ENCODE peak calls at places on chromosome 18, in four cellular contexts. K is spleen, T is tibial nerve, H is coronary artery. U is an unnamed sample.
A peak's percentile ranks its signal among the peaks of the same experiment; 100 is the strongest.

GRCh38 chr18:24656571-24656971 is 196.1 kb downstream of the HRH4 start:
- DNase-seq in K (no peak), T (no peak), H (no peak), U (no peak)

GRCh38 chr18:5145168-5145857 is 51.7 kb downstream of the AKAIN1 start:
- DNase-seq in H (no peak), K (no peak), T (no peak), U (no peak)

GRCh38 chr18:13485604-13486003 is 240.8 kb downstream of the FAM210A start:
- DNase-seq in K (no peak), T (no peak), H (no peak), U (no peak)

GRCh38 chr18:45559258-45559657 is 56.0 kb upstream of the SLC14A2 start:
- DNase-seq in K (no peak), H (peak; percentile 2), T (no peak), U (no peak)

GRCh38 chr18:47895565-47896250 is 34.8 kb downstream of the SMAD2 start:
- DNase-seq in K (no peak), H (no peak), T (no peak), U (no peak)

GRCh38 chr18:11251229-11251890 is 102.0 kb upstream of the PIEZO2 start:
- DNase-seq in H (no peak), K (no peak), T (peak; percentile 27), U (peak; percentile 29)

GRCh38 chr18:77131100-77131651 is 1.4 kb downstream of the MBP start:
- DNase-seq in H (no peak), T (peak; percentile 44), K (peak; percentile 91), U (peak; percentile 84)

GRCh38 chr18:28657836-28658410 is 481.0 kb upstream of the CDH2 start:
- DNase-seq in H (no peak), K (no peak), T (no peak), U (no peak)

GRCh38 chr18:49072524-49072934 is 121.8 kb upstream of the SMAD7 start:
- DNase-seq in K (no peak), T (no peak), H (no peak), U (no peak)

GRCh38 chr18:42922363-42922762 is 193.1 kb downstream of the RIT2 start:
- DNase-seq in K (no peak), T (no peak), H (no peak), U (no peak)

GRCh38 chr18:6055711-6056110 is 160.4 kb upstream of the TMEM200C start:
- DNase-seq in K (no peak), H (no peak), T (no peak), U (no peak)

GRCh38 chr18:37289423-37289822 is 276.2 kb downstream of the CELF4 start:
- DNase-seq in K (no peak), T (no peak), H (no peak), U (no peak)
- H3K27ac ChIP-seq in K (no peak overlapping the region), T (no peak overlapping the region), H (no peak overlapping the region), U (no peak overlapping the region)

DNA sequence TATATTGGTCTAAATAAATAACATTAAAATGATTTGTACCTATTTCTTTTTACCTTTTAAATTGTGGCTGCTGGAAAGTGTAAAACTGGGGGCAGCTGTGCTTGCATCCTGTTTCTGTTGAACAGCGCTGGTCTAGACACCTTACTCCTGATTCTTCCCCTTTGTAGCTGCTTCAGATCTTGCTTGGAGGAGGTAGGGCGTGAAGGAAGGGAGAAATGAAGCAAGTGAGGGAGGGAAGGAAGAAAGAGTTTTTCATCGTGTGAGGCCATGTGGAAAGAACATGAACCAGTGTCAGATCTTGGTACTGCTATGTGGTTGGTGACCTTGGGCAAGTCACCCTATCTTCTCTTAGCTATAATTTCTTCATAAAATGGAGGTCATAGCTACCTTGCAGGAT is 89.0 kb upstream of the SEC11C start:
- DNase-seq in T (no peak), H (peak; percentile 19), K (peak; percentile 14), U (no peak)
- H3K4me3 ChIP-seq in T (no peak overlapping the region), H (no peak overlapping the region), K (no peak overlapping the region), U (no peak overlapping the region)

GRCh38 chr18:9914334-9914583 is 443 bp downstream of the VAPA start:
- DNase-seq in T (no peak), H (no peak), K (no peak), U (no peak)

GRCh38 chr18:9914584-9915290 is 921 bp downstream of the VAPA start:
- DNase-seq in H (peak; percentile 87), K (peak; percentile 95), T (peak; percentile 50), U (peak; percentile 54)

GRCh38 chr18:9913526-9914333 is at the start of gene VAPA:
- DNase-seq in H (peak; percentile 97), T (peak; percentile 87), K (peak; percentile 99), U (peak; percentile 97)

GRCh38 chr18:9915291-9916066 is 1.7 kb downstream of the VAPA start:
- DNase-seq in K (no peak), T (no peak), H (no peak), U (no peak)

GRCh38 chr18:9913151-9913525 is 678 bp upstream of the VAPA start:
- DNase-seq in T (peak; percentile 14), H (no peak), K (no peak), U (peak; percentile 25)
- H3K27ac ChIP-seq in T (peak overlapping the region; percentile 97), H (peak overlapping the region; percentile 99), K (peak overlapping the region; percentile 100), U (peak overlapping the region; percentile 100)

DNA sequence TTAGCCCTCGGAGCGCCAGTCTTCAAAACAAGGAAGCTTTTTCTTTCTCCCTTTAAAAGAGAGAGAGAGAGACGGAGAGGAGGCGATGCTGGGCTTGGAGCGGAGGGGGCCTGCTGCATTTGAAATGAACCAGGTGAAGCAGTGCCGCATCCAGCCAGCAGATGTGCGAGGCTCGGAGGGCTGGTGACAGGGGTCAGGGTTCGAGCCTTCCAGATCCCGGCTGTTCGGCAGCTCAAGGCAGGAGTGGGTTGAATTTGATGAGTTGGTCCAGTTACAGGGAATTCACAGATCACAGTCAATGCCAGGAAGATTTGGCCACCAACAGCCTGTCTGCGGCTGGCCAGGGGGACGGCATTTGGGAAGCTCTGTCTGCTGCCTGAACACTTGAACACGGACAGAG is 48.6 kb downstream of the PTGR3 start:
- DNase-seq in T (no peak), H (peak; percentile 65), K (no peak), U (no peak)
- H3K4me3 ChIP-seq in T (peak overlapping the region; percentile 30), H (peak overlapping the region; percentile 62), K (no peak overlapping the region), U (no peak overlapping the region)

GRCh38 chr18:3725100-3725499 is 275.1 kb downstream of the TGIF1 start:
- DNase-seq in H (no peak), T (no peak), K (no peak), U (no peak)

GRCh38 chr18:3723554-3723953 is 273.6 kb downstream of the TGIF1 start:
- DNase-seq in K (no peak), T (no peak), H (no peak), U (no peak)

GRCh38 chr18:3721771-3722661 is 272.0 kb downstream of the TGIF1 start:
- DNase-seq in H (no peak), T (no peak), K (no peak), U (no peak)

GRCh38 chr18:3720818-3721545 is 271.0 kb downstream of the TGIF1 start:
- DNase-seq in H (no peak), K (no peak), T (no peak), U (no peak)

DNA sequence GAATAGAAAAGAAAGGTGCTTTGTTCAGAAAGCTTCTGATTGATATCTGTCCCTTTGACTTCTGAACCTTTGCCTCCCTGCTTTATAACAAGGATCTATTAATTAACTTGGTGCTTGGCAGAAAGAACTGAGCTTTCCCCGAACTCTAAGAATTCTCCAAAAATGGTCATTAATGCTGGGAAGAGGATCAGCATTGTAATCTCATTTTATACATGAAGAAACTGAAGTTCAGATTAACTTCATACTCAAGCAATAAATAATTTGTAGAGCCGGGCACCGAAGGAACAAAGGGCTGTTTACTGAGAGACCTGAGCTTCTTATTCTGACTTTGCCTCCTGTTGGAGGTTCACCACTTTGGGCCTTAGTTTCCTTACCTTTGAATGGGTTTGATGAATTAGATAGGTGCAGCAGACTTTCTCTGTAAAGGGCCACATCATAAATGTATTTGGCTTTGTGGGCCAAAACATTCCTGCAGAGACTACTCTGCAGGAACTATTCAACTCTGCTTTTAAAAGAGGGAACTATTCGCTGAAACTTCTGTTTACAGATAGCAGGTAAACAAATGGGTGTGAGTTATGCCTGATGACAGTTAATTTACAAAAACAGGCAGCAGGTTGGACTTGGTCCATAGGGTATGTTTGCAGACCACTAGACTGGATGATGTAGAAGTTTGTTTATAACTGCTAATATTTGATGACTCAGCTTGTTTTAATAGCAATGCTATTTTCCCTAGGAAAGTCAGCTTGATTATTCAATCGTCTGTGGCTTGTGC is 272.9 kb downstream of the TGIF1 start:
- DNase-seq in T (no peak), K (no peak), H (no peak), U (no peak)
- H3K27ac ChIP-seq in T (no peak overlapping the region), K (peak overlapping the region; percentile 28), H (no peak overlapping the region), U (no peak overlapping the region)

GRCh38 chr18:669077-669476 is 11.6 kb downstream of the TYMS start:
- DNase-seq in K (no peak), T (no peak), H (no peak), U (no peak)
- H3K4me3 ChIP-seq in K (no peak overlapping the region), T (no peak overlapping the region), H (no peak overlapping the region), U (no peak overlapping the region)

DNA sequence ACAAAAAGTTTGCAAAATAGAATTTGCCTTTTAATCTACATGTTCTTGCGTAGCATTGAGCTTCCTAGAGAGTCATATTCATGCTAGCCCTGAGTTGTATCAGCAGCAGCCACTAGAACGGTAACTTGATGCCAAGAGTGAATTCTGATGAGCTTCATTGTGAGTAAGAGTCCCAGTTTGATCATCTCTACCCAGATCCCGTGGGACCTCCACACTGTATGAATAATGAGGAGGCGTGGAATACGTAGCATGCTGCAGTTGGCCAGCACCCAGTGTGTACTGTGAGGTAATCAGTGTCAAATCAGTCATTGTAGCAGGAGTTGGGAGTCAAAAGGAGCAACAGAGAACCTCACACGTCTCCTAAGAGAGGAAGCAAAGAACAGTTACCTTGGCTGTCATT is 197.9 kb downstream of the NEDD4L start:
- DNase-seq in H (no peak), K (no peak), T (no peak), U (no peak)
- H3K27ac ChIP-seq in H (no peak overlapping the region), K (no peak overlapping the region), T (no peak overlapping the region), U (no peak overlapping the region)

U was measured in tibial artery.